ENCODE peak calls at places on chromosomes 1 and 21, in five cellular contexts. T, N, Q, S and M are unnamed samples.

GRCh38 chr1:32255072-32256071 is 4.3 kb downstream of the LCK start:
- DNase-seq in T (no peak), N (no peak), Q (no peak), S (no peak), M (no peak)

GRCh38 chr1:241444836-241445235 is 74.7 kb downstream of the FH start:
- DNase-seq in T (no peak), N (no peak), Q (no peak), S (no peak), M (no peak)

GRCh38 chr1:152621993-152622392 is 910 bp downstream of the LCE3A start:
- DNase-seq in T (no peak), N (no peak), Q (no peak), S (no peak), M (no peak)

GRCh38 chr1:184222561-184223157 is 164.2 kb upstream of the C1orf21 start:
- DNase-seq in T (peak), N (peak), Q (peak), S (peak), M (no peak)

GRCh38 chr1:212529211-212529731 is 79.3 kb upstream of the ATF3 start:
- DNase-seq in T (no peak), N (no peak), Q (no peak), S (no peak), M (peak)

GRCh38 chr1:117150316-117150715 is 28.8 kb upstream of the TRIM45 start:
- DNase-seq in T (no peak), N (no peak), Q (no peak), S (no peak), M (no peak)

GRCh38 chr1:3336641-3337621 is 117.5 kb upstream of the ARHGEF16 start:
- DNase-seq in T (no peak), N (no peak), Q (no peak), S (no peak), M (no peak)

GRCh38 chr1:112007169-112007568 is 17.7 kb upstream of the KCND3 start:
- DNase-seq in T (no peak), N (no peak), Q (no peak), S (no peak), M (no peak)

GRCh38 chr1:18823438-18823837 is 36.0 kb downstream of the TAS1R2 start:
- DNase-seq in T (no peak), N (no peak), Q (no peak), S (no peak), M (no peak)

GRCh38 chr1:3359346-3360157 is 94.9 kb upstream of the ARHGEF16 start:
- DNase-seq in T (peak), N (no peak), Q (peak), S (no peak), M (no peak)

GRCh38 chr1:167198518-167199133 is 22.1 kb upstream of the POU2F1 start:
- DNase-seq in T (no peak), N (no peak), Q (no peak), S (no peak), M (no peak)

GRCh38 chr21:35266546-35266945 is 217.4 kb upstream of the RUNX1 start:
- DNase-seq in T (no peak), N (no peak), Q (no peak), S (no peak), M (peak)

GRCh38 chr21:31293986-31294385 is 50.1 kb downstream of the TIAM1 start:
- DNase-seq in T (no peak), N (peak), Q (no peak), S (peak), M (peak)

GRCh38 chr1:167776616-167777252 is 55.0 kb downstream of the MPZL1 start:
- DNase-seq in T (no peak), N (no peak), Q (no peak), S (no peak), M (no peak)

GRCh38 chr1:47585141-47585902 is 147.5 kb downstream of the FOXD2 start:
- DNase-seq in T (peak), N (no peak), Q (no peak), S (no peak), M (no peak)

GRCh38 chr1:156930483-156930882 is 10.1 kb downstream of the LRRC71 start:
- DNase-seq in T (peak), N (no peak), Q (no peak), S (no peak), M (no peak)

GRCh38 chr1:115430717-115431116 is 92.7 kb upstream of the NGF start:
- DNase-seq in T (no peak), N (peak), Q (no peak), S (no peak), M (peak)

GRCh38 chr1:154420172-154420571 is 15.0 kb downstream of the IL6R start:
- DNase-seq in T (peak), N (peak), Q (peak), S (peak), M (no peak)

GRCh38 chr1:15430787-15431570 is 7.3 kb upstream of the CTRC start:
- DNase-seq in T (peak), N (peak), Q (peak), S (peak), M (no peak)

GRCh38 chr1:160117300-160117699 is 1.7 kb downstream of the ATP1A2 start:
- DNase-seq in T (no peak), N (no peak), Q (no peak), S (no peak), M (no peak)

GRCh38 chr1:178362784-178363183 is 134.0 kb downstream of the CLEC20A start:
- DNase-seq in T (no peak), N (no peak), Q (no peak), S (no peak), M (no peak)

GRCh38 chr1:203361843-203362524 is 11.1 kb upstream of the FMOD start:
- DNase-seq in T (no peak), N (peak), Q (no peak), S (peak), M (no peak)

GRCh38 chr1:215052656-215053055 is 29.9 kb upstream of the KCNK2 start:
- DNase-seq in T (no peak), N (no peak), Q (no peak), S (no peak), M (no peak)

GRCh38 chr1:157359309-157360020 is 192.8 kb downstream of the FCRL5 start:
- DNase-seq in T (no peak), N (peak), Q (peak), S (no peak), M (no peak)

GRCh38 chr1:32993215-32993566 is 28.6 kb upstream of the RNF19B start:
- DNase-seq in T (no peak), N (no peak), Q (no peak), S (no peak), M (no peak)

GRCh38 chr1:113686891-113687624 is 72.2 kb downstream of the PHTF1 start:
- DNase-seq in T (no peak), N (no peak), Q (no peak), S (no peak), M (no peak)

GRCh38 chr21:37130971-37131370 is 57.9 kb downstream of the TTC3 start:
- DNase-seq in T (no peak), N (no peak), Q (no peak), S (no peak), M (no peak)

GRCh38 chr1:2266301-2266967 is 38.3 kb downstream of the SKI start:
- DNase-seq in T (no peak), N (no peak), Q (no peak), S (no peak), M (no peak)

GRCh38 chr1:45952072-45952471 is 148.7 kb downstream of the MAST2 start:
- DNase-seq in T (no peak), N (no peak), Q (no peak), S (no peak), M (peak)

GRCh38 chr1:24483441-24483840 is 19.2 kb upstream of the RCAN3 start:
- DNase-seq in T (no peak), N (no peak), Q (no peak), S (no peak), M (no peak)

GRCh38 chr1:154595621-154596020 is 12.4 kb downstream of the ADAR start:
- DNase-seq in T (no peak), N (no peak), Q (no peak), S (no peak), M (peak)

GRCh38 chr21:38531610-38532009 is 33.3 kb upstream of the ERG start:
- DNase-seq in T (no peak), N (no peak), Q (no peak), S (no peak), M (no peak)

GRCh38 chr1:55353709-55354620 is 138.8 kb upstream of the USP24 start:
- DNase-seq in T (no peak), N (no peak), Q (no peak), S (no peak), M (no peak)

DNA sequence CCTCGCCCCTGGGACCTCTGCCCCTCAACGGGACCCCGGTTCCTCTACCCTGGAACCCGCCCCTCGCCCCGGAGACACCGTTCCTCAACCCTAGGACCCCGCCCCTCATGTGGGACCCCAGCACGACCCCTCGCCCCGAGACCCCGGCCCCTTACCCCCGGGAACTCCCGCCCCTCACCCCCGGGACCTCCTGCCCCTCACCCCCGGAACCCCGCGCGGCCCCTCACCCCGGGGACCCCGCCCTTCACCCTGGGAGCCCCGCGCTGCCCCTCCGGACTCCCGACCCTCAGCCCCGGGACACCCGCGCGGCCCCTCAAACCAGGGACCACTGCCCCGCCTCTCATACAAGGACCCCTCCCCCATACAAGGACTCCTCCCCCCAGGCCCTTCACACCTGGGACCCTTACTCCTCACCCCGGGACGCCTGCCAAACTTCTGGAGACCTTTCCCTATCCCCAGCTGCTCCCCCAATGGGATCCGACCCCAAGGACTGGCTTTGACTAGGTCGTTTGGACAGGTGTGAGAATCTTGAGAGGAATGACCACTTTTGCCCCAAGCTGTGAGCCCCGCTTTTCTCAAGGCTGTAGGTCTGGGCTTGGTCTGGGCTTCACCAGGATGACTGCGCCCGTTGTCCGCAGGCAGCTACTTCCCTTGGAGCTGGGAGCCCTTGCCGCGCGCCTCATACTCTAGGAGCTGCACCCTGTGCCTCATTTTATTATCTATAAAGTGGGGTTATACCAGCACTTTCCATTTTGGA is 843 bp downstream of the DIP2A start:
- DNase-seq in T (peak), N (peak), Q (peak), S (peak), M (no peak)
- H3K27ac ChIP-seq in T (peak), N (peak), Q (peak), S (no peak), M (peak)

GRCh38 chr21:46265736-46266525 is 19.5 kb downstream of the MCM3AP start:
- DNase-seq in T (no peak), N (no peak), Q (no peak), S (no peak), M (no peak)
- H3K27ac ChIP-seq in T (no peak), N (no peak), Q (no peak), S (no peak), M (no peak)

DNA sequence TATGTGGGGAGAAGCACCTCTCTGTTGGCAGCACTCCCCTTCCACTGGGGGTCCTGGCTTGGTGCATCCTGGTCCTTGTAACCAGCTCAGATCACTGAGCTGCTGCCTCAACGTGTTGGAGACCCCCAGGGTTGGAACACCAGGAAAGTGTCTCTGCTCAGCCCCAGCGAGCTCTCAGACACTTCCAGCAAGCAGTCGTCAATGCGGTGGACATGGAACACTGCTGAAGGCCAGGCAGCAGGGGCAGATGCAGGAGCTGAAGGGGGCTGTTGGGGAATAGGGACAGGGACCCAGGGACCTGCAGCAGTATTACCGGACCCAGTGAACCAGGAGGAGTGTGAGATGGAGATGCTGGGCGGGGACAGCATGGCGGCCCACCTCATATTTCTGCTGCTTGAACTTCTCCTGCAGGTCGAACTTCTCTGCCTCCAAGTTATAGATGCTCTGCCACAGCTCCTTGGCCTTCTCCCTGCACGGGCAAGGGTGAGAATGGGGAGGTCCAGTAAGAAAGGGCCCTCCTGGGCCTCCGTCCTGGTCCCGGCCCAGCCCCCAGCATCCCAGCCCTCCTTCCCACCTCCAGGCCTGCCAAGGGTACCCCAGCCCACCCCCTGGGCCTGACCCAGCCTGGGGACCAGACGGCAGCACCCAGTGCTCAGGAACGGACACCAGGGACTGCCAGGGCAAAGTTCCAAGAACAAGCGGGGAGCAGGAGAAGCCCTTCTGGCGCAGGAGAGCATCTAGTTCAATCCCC is 16.4 kb downstream of the TNNT2 start:
- DNase-seq in T (peak), N (no peak), Q (no peak), S (no peak), M (no peak)
- H3K27ac ChIP-seq in T (no peak), N (no peak), Q (no peak), S (no peak), M (no peak)

GRCh38 chr1:43818691-43819090 is 111.4 kb downstream of the ST3GAL3 start:
- DNase-seq in T (no peak), N (no peak), Q (no peak), S (no peak), M (no peak)

GRCh38 chr1:43824795-43825194 is 108.8 kb upstream of the ARTN start:
- DNase-seq in T (no peak), N (no peak), Q (no peak), S (no peak), M (no peak)

GRCh38 chr1:43822040-43822439 is 111.6 kb upstream of the ARTN start:
- DNase-seq in T (no peak), N (peak), Q (no peak), S (no peak), M (no peak)

GRCh38 chr1:43819354-43819753 is 112.0 kb downstream of the ST3GAL3 start:
- DNase-seq in T (no peak), N (no peak), Q (no peak), S (no peak), M (no peak)

DNA sequence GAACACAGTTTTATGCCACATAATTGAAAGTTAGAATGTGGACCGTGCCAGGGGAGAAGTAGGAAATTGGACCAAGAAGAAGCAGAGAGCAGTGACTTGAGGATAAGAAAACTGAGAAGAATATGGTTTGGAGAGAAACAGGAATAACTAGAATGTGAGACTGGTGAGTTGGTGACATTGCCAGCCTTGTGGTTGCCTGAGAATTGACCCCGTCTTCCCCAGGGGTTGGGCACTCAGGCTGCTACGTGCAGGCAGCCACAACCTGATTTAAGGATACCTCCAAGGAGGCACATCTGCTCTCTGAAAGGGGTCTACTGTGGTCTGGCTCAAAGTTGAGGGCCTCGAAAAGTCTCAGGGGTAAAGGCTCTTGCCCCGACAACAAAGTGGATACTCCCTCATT is 112.1 kb upstream of the ARTN start:
- DNase-seq in T (no peak), N (no peak), Q (no peak), S (no peak), M (no peak)
- H3K27ac ChIP-seq in T (peak), N (peak), Q (peak), S (no peak), M (peak)

GRCh38 chr1:63593303-63593886 is at the start of gene PGM1:
- DNase-seq in T (peak), N (peak), Q (peak), S (peak), M (peak)

GRCh38 chr1:63593887-63594617 is 841 bp downstream of the PGM1 start:
- DNase-seq in T (peak), N (peak), Q (peak), S (peak), M (peak)

GRCh38 chr1:63599799-63600198 is 6.6 kb downstream of the PGM1 start:
- DNase-seq in T (no peak), N (no peak), Q (no peak), S (no peak), M (no peak)

GRCh38 chr1:63592536-63593302 is 492 bp upstream of the PGM1 start:
- DNase-seq in T (no peak), N (no peak), Q (peak), S (no peak), M (no peak)

DNA sequence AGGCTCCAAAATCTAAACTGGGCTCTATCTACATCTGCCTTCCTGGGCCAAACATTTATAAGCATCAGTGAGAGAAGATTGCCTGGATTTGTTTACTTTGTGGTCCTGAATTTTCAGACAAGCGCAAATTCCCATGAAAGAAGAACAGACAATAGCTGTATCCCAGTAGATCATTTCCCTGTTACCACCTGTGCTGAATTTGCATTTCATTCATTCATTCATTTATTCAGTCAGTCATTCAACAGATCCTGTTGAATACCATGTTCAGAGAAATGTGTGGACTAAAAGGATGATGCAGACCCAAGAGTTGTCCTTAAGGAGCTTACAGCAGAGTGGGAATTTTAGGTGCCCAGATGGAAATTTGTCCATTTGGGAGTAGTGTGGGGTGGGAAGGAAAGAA is 2.2 kb downstream of the PGM1 start:
- DNase-seq in T (no peak), N (no peak), Q (no peak), S (no peak), M (no peak)
- H3K27ac ChIP-seq in T (no peak), N (no peak), Q (no peak), S (no peak), M (no peak)

DNA sequence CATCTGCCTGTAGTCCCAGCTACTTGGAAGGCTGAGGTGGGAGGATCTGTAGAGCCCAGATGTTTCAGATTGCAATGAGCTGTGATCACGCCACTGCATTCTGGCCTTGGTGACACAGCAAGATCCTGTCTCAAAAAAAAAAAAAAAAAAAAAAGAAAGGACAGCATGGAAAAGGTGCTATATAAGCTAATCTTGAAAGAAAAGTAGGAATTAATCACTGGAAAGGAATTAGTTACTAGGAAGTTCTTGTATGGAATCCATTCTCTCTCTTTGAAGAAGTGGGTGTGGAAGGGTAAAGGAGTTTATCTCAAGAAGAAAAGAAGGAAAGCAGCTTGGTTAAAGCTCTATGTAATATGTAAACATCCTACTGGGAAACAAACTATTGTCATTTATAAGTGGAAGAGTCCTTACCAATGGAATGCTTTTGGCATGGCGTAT is 339.2 kb downstream of the DPYD start:
- DNase-seq in T (no peak), N (no peak), Q (no peak), S (no peak), M (no peak)
- H3K27ac ChIP-seq in T (no peak), N (no peak), Q (no peak), S (no peak), M (peak)

DNA sequence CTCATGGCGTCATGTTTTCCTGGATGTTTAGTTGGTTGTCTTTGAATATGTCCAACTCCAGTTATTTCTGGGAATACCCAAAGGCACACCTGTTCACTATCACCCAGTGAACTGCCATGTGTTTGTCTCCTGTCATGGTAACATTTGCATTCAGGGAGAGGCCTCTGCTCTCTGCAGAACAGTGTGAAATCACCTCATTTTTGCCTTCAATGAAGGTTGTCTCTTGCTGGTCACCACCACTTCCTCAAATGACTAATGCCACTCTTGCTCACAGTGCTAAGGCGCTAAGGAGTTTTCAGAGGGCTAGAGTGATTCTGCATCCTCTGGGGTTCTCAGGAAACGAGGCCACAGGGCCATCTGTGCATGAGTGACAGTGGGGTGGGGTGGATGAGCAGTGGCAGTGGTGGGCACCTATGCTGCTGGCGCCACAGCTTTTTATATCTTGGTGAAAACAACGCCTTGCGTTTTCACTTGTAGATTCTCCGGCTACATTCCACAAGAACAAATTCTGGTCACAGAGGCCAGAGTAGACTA is 60.0 kb upstream of the ATP5PO start:
- DNase-seq in T (no peak), N (peak), Q (peak), S (no peak), M (peak)
- H3K27ac ChIP-seq in T (peak), N (peak), Q (peak), S (no peak), M (peak)

GRCh38 chr1:29166291-29166878 is 15.3 kb downstream of the SRSF4 start:
- DNase-seq in T (no peak), N (peak), Q (peak), S (no peak), M (no peak)

GRCh38 chr1:29162476-29163138 is 19.1 kb downstream of the SRSF4 start:
- DNase-seq in T (no peak), N (no peak), Q (peak), S (no peak), M (no peak)

GRCh38 chr1:29164588-29164987 is 17.1 kb downstream of the SRSF4 start:
- DNase-seq in T (no peak), N (no peak), Q (no peak), S (no peak), M (no peak)

GRCh38 chr1:29159773-29160172 is 21.9 kb downstream of the SRSF4 start:
- DNase-seq in T (no peak), N (no peak), Q (no peak), S (no peak), M (no peak)

GRCh38 chr1:29161977-29162376 is 19.7 kb downstream of the SRSF4 start:
- DNase-seq in T (no peak), N (no peak), Q (no peak), S (no peak), M (no peak)
- H3K27ac ChIP-seq in T (no peak), N (peak), Q (no peak), S (no peak), M (no peak)